ENCODE peak calls at places on chromosomes 3 and 15, in ten cellular contexts. H is NCI-H2081; R is body of pancreas; T is activated naive CD8-positive, alpha-beta T cell treated with anti-CD3 and anti-CD28 coated beads, Interleukin-2, amount 50 U/mL, for 16 hours; Z is cardiac fibroblast; Q is stimulated activated CD4-positive, alpha-beta T cell treated with anti-CD3 and anti-CD28 coated beads, Interleukin-15, amount 100 ng/mL, for 48 hours; K is HTR-8/SVneo; I is Calu3; E is A172; N is AG08395. W is an unnamed sample.

GRCh38 chr3:194617058-194617671 is 16.1 kb downstream of the TMEM44 start:
- DNase-seq in I (no peak), H (no peak), Z (no peak), K (no peak), N (no peak), Q (no peak), T (no peak), E (no peak), R (no peak), W (no peak)

GRCh38 chr3:158950131-158950901 is 148.5 kb downstream of the MFSD1 start:
- DNase-seq in H (no peak), R (no peak), E (no peak), Q (no peak), K (no peak), N (no peak), I (no peak), Z (peak), T (no peak), W (peak)

GRCh38 chr15:98785796-98786581 is 137.7 kb downstream of the IGF1R start:
- DNase-seq in K (no peak), I (peak), R (peak), Q (no peak), Z (no peak), H (peak), E (no peak), T (no peak), N (no peak), W (peak)

GRCh38 chr3:14235003-14235876 is 56.6 kb downstream of the LSM3 start:
- DNase-seq in Z (no peak), K (no peak), R (no peak), Q (no peak), E (no peak), T (no peak), I (peak), N (no peak), H (no peak), W (no peak)

GRCh38 chr15:65920825-65921309 is 51.6 kb downstream of the RAB11A start:
- DNase-seq in E (no peak), N (peak), T (no peak), Z (peak), I (no peak), R (no peak), H (no peak), K (no peak), Q (no peak), W (no peak)

GRCh38 chr3:31244929-31245817 is 287.6 kb upstream of the STT3B start:
- DNase-seq in E (no peak), R (no peak), Z (peak), Q (no peak), N (no peak), K (no peak), T (no peak), H (no peak), I (no peak), W (no peak)

GRCh38 chr15:101111570-101112262 is 140.1 kb downstream of the CHSY1 start:
- DNase-seq in N (no peak), E (no peak), Z (no peak), Q (no peak), R (no peak), I (no peak), H (no peak), T (no peak), K (no peak), W (no peak)

GRCh38 chr15:57566840-57567239 is 24.9 kb upstream of the MYZAP start:
- DNase-seq in I (no peak), H (no peak), R (peak), Q (no peak), K (no peak), Z (no peak), N (peak), E (peak), T (no peak), W (no peak)

GRCh38 chr15:56244237-56244810 is 645 bp upstream of the RFX7 start:
- DNase-seq in K (peak), I (peak), H (peak), Z (peak), T (no peak), N (peak), E (peak), R (peak), Q (peak), W (peak)

GRCh38 chr3:79167651-79168416 is 600.0 kb downstream of the ROBO1 start:
- DNase-seq in H (no peak), T (no peak), K (peak), E (peak), Z (peak), I (no peak), R (no peak), Q (no peak), N (peak), W (no peak)

GRCh38 chr15:90807074-90807646 is 61.2 kb upstream of the FURIN start:
- DNase-seq in I (no peak), R (no peak), N (no peak), T (no peak), K (no peak), Q (no peak), Z (peak), H (no peak), E (no peak), W (no peak)

GRCh38 chr3:90184861-90185260 is 1077.4 kb downstream of the EPHA3 start:
- DNase-seq in E (peak), T (no peak), H (no peak), I (no peak), Z (peak), R (no peak), K (peak), Q (no peak), N (no peak), W (no peak)

GRCh38 chr3:141052570-141053069 is 1.5 kb downstream of the SPSB4 start:
- DNase-seq in K (peak), Z (no peak), I (no peak), N (no peak), T (no peak), Q (no peak), E (no peak), R (peak), H (no peak), W (no peak)

GRCh38 chr15:33330931-33331330 is 20.2 kb downstream of the RYR3 start:
- DNase-seq in R (no peak), I (no peak), K (no peak), H (no peak), N (no peak), Z (no peak), T (no peak), E (no peak), Q (no peak), W (peak)

W was measured in SW480.